ENCODE peak calls at places on chromosome 2, in four cellular contexts. One of them, this sample, is unnamed.

GRCh38 chr2:160510617-160511016 is 17.0 kb upstream of the RBMS1 start:
- DNase-seq in H1: no peak
- DNase-seq in HepG2: no peak
- DNase-seq in K562: no peak
- DNase-seq in this sample: no peak

GRCh38 chr2:84424152-84424551 is 34.9 kb downstream of the SUCLG1 start:
- DNase-seq in K562: peak; percentile 19
- DNase-seq in H1: no peak
- DNase-seq in HepG2: no peak
- DNase-seq in this sample: no peak

GRCh38 chr2:143336719-143337210 is 207.5 kb downstream of the ARHGAP15 start:
- DNase-seq in HepG2: no peak
- DNase-seq in K562: no peak
- DNase-seq in H1: no peak
- DNase-seq in this sample: no peak

GRCh38 chr2:101307950-101308431 is 510 bp downstream of the RNF149 start:
- DNase-seq in H1: no peak
- DNase-seq in K562: no peak
- DNase-seq in HepG2: no peak
- DNase-seq in this sample: no peak

GRCh38 chr2:209472871-209473270 is 49.0 kb downstream of the MAP2 start:
- DNase-seq in K562: no peak
- DNase-seq in HepG2: no peak
- DNase-seq in H1: no peak
- DNase-seq in this sample: no peak

GRCh38 chr2:16155351-16156145 is 215.2 kb downstream of the MYCN start:
- DNase-seq in H1: no peak
- DNase-seq in K562: no peak
- DNase-seq in HepG2: no peak
- DNase-seq in this sample: no peak

GRCh38 chr2:157336137-157336721 is 10.6 kb upstream of the ERMN start:
- DNase-seq in HepG2: peak; percentile 44
- DNase-seq in K562: peak; percentile 66
- DNase-seq in H1: no peak
- DNase-seq in this sample: no peak

GRCh38 chr2:179096090-179096489 is 46.2 kb upstream of the CCDC141 start:
- DNase-seq in H1: no peak
- DNase-seq in K562: no peak
- DNase-seq in HepG2: no peak
- DNase-seq in this sample: peak; percentile 40

GRCh38 chr2:110669079-110669478 is 8.8 kb downstream of the BUB1 start:
- DNase-seq in K562: no peak
- DNase-seq in H1: no peak
- DNase-seq in HepG2: no peak
- DNase-seq in this sample: no peak

GRCh38 chr2:119429225-119430000 is 2.2 kb upstream of the TMEM37 start:
- DNase-seq in HepG2: no peak
- DNase-seq in K562: no peak
- DNase-seq in H1: no peak
- DNase-seq in this sample: peak; percentile 35
- TF ChIP-seq BRCA1 in HepG2: no peak
- TF ChIP-seq BRCA1 in K562: no peak
- TF ChIP-seq BRCA1 in H1: no peak
- TF ChIP-seq BRCA1 in this sample: no peak

GRCh38 chr2:170848587-170848986 is 31.9 kb downstream of the GAD1 start:
- DNase-seq in H1: no peak
- DNase-seq in K562: no peak
- DNase-seq in HepG2: no peak
- DNase-seq in this sample: no peak
- H2AFZ ChIP-seq in H1: peak overlapping the region; percentile 28
- H2AFZ ChIP-seq in K562: no peak overlapping the region
- H2AFZ ChIP-seq in HepG2: no peak overlapping the region
- H2AFZ ChIP-seq in this sample: no peak overlapping the region

GRCh38 chr2:218875692-218876246 is 4.9 kb upstream of the WNT10A start:
- DNase-seq in K562: no peak
- DNase-seq in HepG2: no peak
- DNase-seq in H1: no peak
- DNase-seq in this sample: no peak

GRCh38 chr2:218873359-218874194 is 7.1 kb upstream of the WNT10A start:
- DNase-seq in K562: no peak
- DNase-seq in HepG2: no peak
- DNase-seq in H1: no peak
- DNase-seq in this sample: no peak

GRCh38 chr2:218871345-218872302 is 9.0 kb upstream of the WNT10A start:
- DNase-seq in H1: no peak
- DNase-seq in HepG2: no peak
- DNase-seq in K562: no peak
- DNase-seq in this sample: no peak

GRCh38 chr2:218870984-218871344 is 9.7 kb upstream of the WNT10A start:
- DNase-seq in H1: no peak
- DNase-seq in HepG2: no peak
- DNase-seq in K562: no peak
- DNase-seq in this sample: no peak

DNA sequence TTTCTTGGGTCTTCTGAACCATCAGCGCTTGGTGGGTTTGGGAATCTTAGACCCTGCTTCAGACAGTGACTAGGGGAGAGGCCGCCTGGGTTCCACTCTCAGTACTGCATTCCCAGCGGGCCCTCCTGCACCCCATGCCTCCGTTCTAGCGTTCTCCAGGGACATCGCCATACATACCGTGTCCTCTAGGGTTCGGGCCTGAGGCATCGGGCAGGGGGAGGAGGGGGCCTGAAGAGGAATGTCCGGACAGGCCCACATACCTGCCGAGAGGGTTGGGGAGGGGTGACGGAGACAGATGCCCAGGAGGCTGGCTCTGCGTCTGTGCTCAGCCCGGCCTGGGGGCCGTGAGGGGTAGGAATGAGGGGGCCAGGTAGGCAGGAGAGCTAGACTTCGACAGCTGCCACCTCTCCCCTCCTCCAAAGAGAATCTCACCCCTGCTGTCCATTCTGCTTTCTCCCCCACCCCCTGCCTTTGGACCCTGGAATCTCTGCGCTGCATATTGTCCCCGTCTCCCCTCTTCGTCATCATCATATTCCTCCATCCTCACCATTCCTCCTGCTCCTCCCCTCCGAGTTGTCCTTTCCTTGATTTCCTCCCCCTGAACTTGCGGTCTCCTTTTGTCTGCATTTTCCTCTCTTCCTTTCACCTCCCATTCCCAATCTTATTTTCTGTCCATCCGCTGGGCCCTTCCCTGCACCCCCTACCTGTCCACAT is 7.8 kb upstream of the WNT10A start:
- DNase-seq in K562: no peak
- DNase-seq in HepG2: no peak
- DNase-seq in H1: no peak
- DNase-seq in this sample: no peak
- TF ChIP-seq BRCA1 in K562: no peak
- TF ChIP-seq BRCA1 in HepG2: no peak
- TF ChIP-seq BRCA1 in H1: no peak
- TF ChIP-seq BRCA1 in this sample: no peak

GRCh38 chr2:10451819-10452218 is 3.7 kb upstream of the ODC1 start:
- DNase-seq in HepG2: no peak
- DNase-seq in K562: no peak
- DNase-seq in H1: no peak
- DNase-seq in this sample: no peak

GRCh38 chr2:10452956-10453885 is 5.1 kb upstream of the ODC1 start:
- DNase-seq in H1: no peak
- DNase-seq in K562: no peak
- DNase-seq in HepG2: no peak
- DNase-seq in this sample: no peak

GRCh38 chr2:10452334-10452733 is 4.2 kb upstream of the ODC1 start:
- DNase-seq in H1: no peak
- DNase-seq in HepG2: peak; percentile 72
- DNase-seq in K562: no peak
- DNase-seq in this sample: no peak

GRCh38 chr2:10453899-10454298 is 5.8 kb upstream of the ODC1 start:
- DNase-seq in HepG2: no peak
- DNase-seq in K562: no peak
- DNase-seq in H1: no peak
- DNase-seq in this sample: no peak

DNA sequence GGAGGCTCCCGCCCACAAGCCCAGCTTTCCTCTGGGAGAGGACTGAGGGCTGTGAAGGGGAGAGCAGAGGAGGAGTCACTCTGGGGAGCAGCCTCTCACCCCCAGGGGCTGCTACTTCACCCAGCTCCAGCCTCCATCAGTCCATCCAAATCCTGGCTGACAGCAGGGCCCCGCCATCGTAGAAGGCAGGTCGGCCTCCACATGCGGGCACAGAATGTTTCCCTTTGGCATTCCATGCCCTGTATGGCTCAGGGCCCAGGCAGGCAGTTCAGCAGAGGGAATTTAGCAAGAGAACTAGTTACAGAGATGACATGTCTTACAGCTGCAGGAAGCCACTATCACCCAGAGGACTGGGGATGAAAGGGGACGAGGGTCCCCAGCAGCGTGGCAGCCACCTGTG is 6.4 kb upstream of the ODC1 start:
- DNase-seq in H1: no peak
- DNase-seq in HepG2: no peak
- DNase-seq in K562: no peak
- DNase-seq in this sample: no peak
- H2AFZ ChIP-seq in H1: no peak overlapping the region
- H2AFZ ChIP-seq in HepG2: no peak overlapping the region
- H2AFZ ChIP-seq in K562: no peak overlapping the region
- H2AFZ ChIP-seq in this sample: no peak overlapping the region

DNA sequence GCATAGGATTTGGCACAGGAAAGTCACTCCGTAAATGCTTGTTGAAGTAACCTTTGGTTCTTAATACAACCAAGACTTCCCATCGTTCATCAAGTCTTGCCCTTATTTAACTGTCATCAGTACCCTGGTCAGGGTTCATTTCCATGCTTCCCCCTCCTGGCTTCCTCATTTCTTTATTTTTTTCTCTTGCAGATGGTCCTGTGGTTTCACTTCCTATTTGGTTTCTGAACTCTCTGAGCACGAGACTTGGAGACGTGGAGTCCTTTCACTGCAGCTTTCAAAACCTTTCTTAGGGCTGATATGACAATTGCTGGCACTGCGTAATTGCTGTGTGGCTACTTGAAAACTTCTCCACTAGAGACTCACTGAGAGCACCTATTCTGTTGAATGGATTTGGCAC is 59.9 kb upstream of the PID1 start:
- DNase-seq in K562: no peak
- DNase-seq in H1: no peak
- DNase-seq in HepG2: no peak
- DNase-seq in this sample: no peak
- TF ChIP-seq BRCA1 in K562: no peak
- TF ChIP-seq BRCA1 in H1: no peak
- TF ChIP-seq BRCA1 in HepG2: no peak
- TF ChIP-seq BRCA1 in this sample: no peak

GRCh38 chr2:8334866-8335325 is 347.0 kb upstream of the ID2 start:
- DNase-seq in K562: no peak
- DNase-seq in H1: no peak
- DNase-seq in HepG2: no peak
- DNase-seq in this sample: no peak
- H2AFZ ChIP-seq in K562: peak overlapping the region; percentile 17
- H2AFZ ChIP-seq in H1: peak overlapping the region; percentile 2
- H2AFZ ChIP-seq in HepG2: no peak overlapping the region
- H2AFZ ChIP-seq in this sample: no peak overlapping the region

GRCh38 chr2:195563857-195564512 is 93.0 kb upstream of the SLC39A10 start:
- DNase-seq in K562: no peak
- DNase-seq in H1: no peak
- DNase-seq in HepG2: no peak
- DNase-seq in this sample: no peak
- TF ChIP-seq BRCA1 in K562: no peak
- TF ChIP-seq BRCA1 in H1: no peak
- TF ChIP-seq BRCA1 in HepG2: no peak
- TF ChIP-seq BRCA1 in this sample: no peak

GRCh38 chr2:144596074-144596871 is 76.4 kb upstream of the ZEB2 start:
- DNase-seq in K562: no peak
- DNase-seq in HepG2: peak; percentile 33
- DNase-seq in H1: no peak
- DNase-seq in this sample: no peak
- H2AFZ ChIP-seq in K562: peak overlapping the region; percentile 82
- H2AFZ ChIP-seq in HepG2: no peak overlapping the region
- H2AFZ ChIP-seq in H1: peak overlapping the region; percentile 26
- H2AFZ ChIP-seq in this sample: no peak overlapping the region

GRCh38 chr2:41917587-41917986 is 130.2 kb upstream of the PKDCC start:
- DNase-seq in H1: no peak
- DNase-seq in HepG2: no peak
- DNase-seq in K562: no peak
- DNase-seq in this sample: no peak
- TF ChIP-seq BRCA1 in H1: no peak
- TF ChIP-seq BRCA1 in HepG2: no peak
- TF ChIP-seq BRCA1 in K562: no peak
- TF ChIP-seq BRCA1 in this sample: no peak

DNA sequence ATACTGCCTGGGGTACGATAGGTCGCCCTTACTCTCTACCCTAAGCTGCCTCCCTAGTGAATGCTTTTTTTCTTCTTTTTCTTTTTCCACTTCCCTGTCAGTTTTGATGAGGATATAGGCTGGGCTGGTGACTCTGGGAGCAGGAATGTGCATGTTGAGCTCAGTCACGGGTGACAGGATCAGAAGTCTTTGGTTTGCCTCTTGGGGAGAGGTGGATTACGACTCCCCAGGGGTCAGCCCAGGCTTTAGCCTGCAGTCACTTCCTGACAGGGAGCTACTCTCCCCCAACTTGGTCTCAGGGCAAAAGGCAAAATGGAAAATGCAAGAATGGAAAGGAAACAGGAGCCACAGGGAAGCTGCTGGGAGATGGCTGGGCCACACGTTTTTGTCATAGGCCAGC is 57.3 kb downstream of the THNSL2 start:
- DNase-seq in H1: no peak
- DNase-seq in HepG2: no peak
- DNase-seq in K562: no peak
- DNase-seq in this sample: no peak
- H2AFZ ChIP-seq in H1: peak overlapping the region; percentile 11
- H2AFZ ChIP-seq in HepG2: no peak overlapping the region
- H2AFZ ChIP-seq in K562: no peak overlapping the region
- H2AFZ ChIP-seq in this sample: no peak overlapping the region

This sample was measured in GM12878.